ENCODE peak calls at places on chromosomes 13 and 19, in five cellular contexts. G is AG10803, V is mesenchymal stem cell, E is HTR-8/SVneo, A is substantia nigra. S is an unnamed sample.

GRCh38 chr19:4571305-4571917 is 11.9 kb upstream of the SEMA6B start:
- DNase-seq in E (no peak), V (no peak), A (no peak), G (no peak), S (no peak)

GRCh38 chr13:36345438-36346221 is 564 bp downstream of the SPART start:
- DNase-seq in A (peak), G (peak), V (peak), E (peak), S (peak)

GRCh38 chr13:21078501-21078900 is 17.1 kb upstream of the LATS2 start:
- DNase-seq in V (peak), G (peak), E (no peak), A (no peak), S (no peak)

GRCh38 chr19:39890755-39891551 is 43.5 kb downstream of the FCGBP start:
- DNase-seq in G (no peak), E (no peak), A (no peak), V (no peak), S (no peak)

GRCh38 chr13:103803349-103803748 is 737.1 kb upstream of the SLC10A2 start:
- DNase-seq in G (no peak), V (no peak), A (no peak), E (no peak), S (no peak)

GRCh38 chr19:44961821-44962220 is 6.6 kb downstream of the CLPTM1 start:
- DNase-seq in E (no peak), V (no peak), G (no peak), A (no peak), S (no peak)

GRCh38 chr13:75636339-75637095 is 387 bp downstream of the LMO7 start:
- DNase-seq in E (peak), G (peak), A (peak), V (peak), S (peak)

GRCh38 chr13:99962242-99962641 is 9.3 kb downstream of the ZIC5 start:
- DNase-seq in V (no peak), A (no peak), E (no peak), G (no peak), S (no peak)

GRCh38 chr13:113841355-113841653 is 22.6 kb downstream of the GAS6 start:
- DNase-seq in V (no peak), A (no peak), G (no peak), E (no peak), S (no peak)

GRCh38 chr13:27264181-27264580 is 6.4 kb upstream of the RASL11A start:
- DNase-seq in E (no peak), V (peak), A (no peak), G (peak), S (no peak)